ENCODE peak calls at places on chromosomes 2 and 18, in ten cellular contexts. O, A, D, J, K, W, X, N, F and M are unnamed samples.

GRCh38 chr2:137910641-137911040 is 53.6 kb upstream of the HNMT start:
- DNase-seq in O (no peak), A (no peak), D (peak), J (peak), K (peak), W (no peak), X (no peak), N (no peak), F (peak), M (no peak)

GRCh38 chr2:219637842-219638185 is 10.4 kb downstream of the SLC4A3 start:
- DNase-seq in O (no peak), A (no peak), D (no peak), J (no peak), K (no peak), W (no peak), X (no peak), N (no peak), F (no peak), M (no peak)

GRCh38 chr18:69819460-69819859 is 128.2 kb downstream of the CD226 start:
- DNase-seq in O (no peak), A (no peak), D (no peak), J (no peak), K (no peak), W (no peak), X (no peak), N (no peak), F (no peak), M (no peak)

GRCh38 chr2:203708846-203709815 is 2.7 kb downstream of the CD28 start:
- DNase-seq in O (no peak), A (no peak), D (no peak), J (no peak), K (no peak), W (no peak), X (no peak), N (no peak), F (no peak), M (no peak)

GRCh38 chr2:193373139-193373538 is 1178.4 kb upstream of the TMEFF2 start:
- DNase-seq in O (no peak), A (no peak), D (no peak), J (no peak), K (no peak), W (no peak), X (no peak), N (no peak), F (no peak), M (no peak)

GRCh38 chr18:31042391-31043181 is at the start of gene DSC3:
- DNase-seq in O (no peak), A (peak), D (no peak), J (no peak), K (peak), W (no peak), X (peak), N (peak), F (no peak), M (no peak)

GRCh38 chr2:124426630-124427029 is 401.5 kb downstream of the CNTNAP5 start:
- DNase-seq in O (no peak), A (no peak), D (no peak), J (no peak), K (no peak), W (no peak), X (no peak), N (no peak), F (no peak), M (no peak)

GRCh38 chr2:215105607-215106354 is 32.6 kb downstream of the ABCA12 start:
- DNase-seq in O (no peak), A (no peak), D (peak), J (no peak), K (no peak), W (peak), X (no peak), N (no peak), F (no peak), M (no peak)

GRCh38 chr2:15674637-15675455 is 83.2 kb downstream of the DDX1 start:
- DNase-seq in O (no peak), A (no peak), D (peak), J (no peak), K (peak), W (peak), X (no peak), N (no peak), F (no peak), M (no peak)

GRCh38 chr2:207362716-207363115 is 167.0 kb upstream of the CREB1 start:
- DNase-seq in O (no peak), A (no peak), D (no peak), J (no peak), K (no peak), W (no peak), X (no peak), N (no peak), F (no peak), M (no peak)

GRCh38 chr2:144285324-144285723 is 234.6 kb downstream of the ZEB2 start:
- DNase-seq in O (no peak), A (no peak), D (no peak), J (no peak), K (no peak), W (no peak), X (no peak), N (no peak), F (no peak), M (no peak)

GRCh38 chr2:158395166-158395565 is 61.4 kb downstream of the CCDC148 start:
- DNase-seq in O (no peak), A (no peak), D (no peak), J (no peak), K (peak), W (no peak), X (no peak), N (no peak), F (no peak), M (no peak)

GRCh38 chr2:28904295-28904694 is 9.8 kb downstream of the WDR43 start:
- DNase-seq in O (no peak), A (no peak), D (peak), J (no peak), K (peak), W (no peak), X (no peak), N (no peak), F (no peak), M (no peak)

GRCh38 chr2:10242451-10242850 is 60.3 kb upstream of the HPCAL1 start:
- DNase-seq in O (no peak), A (peak), D (no peak), J (no peak), K (no peak), W (no peak), X (no peak), N (no peak), F (no peak), M (no peak)

GRCh38 chr2:112183327-112184025 is 45.3 kb downstream of the FBLN7 start:
- DNase-seq in O (no peak), A (no peak), D (no peak), J (no peak), K (no peak), W (no peak), X (no peak), N (peak), F (no peak), M (no peak)

GRCh38 chr2:207993141-207993763 is 32.1 kb downstream of the PLEKHM3 start:
- DNase-seq in O (no peak), A (no peak), D (peak), J (peak), K (peak), W (no peak), X (no peak), N (peak), F (no peak), M (no peak)

GRCh38 chr18:34399892-34400291 is 175.2 kb upstream of the NOL4 start:
- DNase-seq in O (no peak), A (no peak), D (no peak), J (no peak), K (peak), W (no peak), X (no peak), N (no peak), F (no peak), M (no peak)

GRCh38 chr18:9429662-9429993 is 45.7 kb upstream of the RALBP1 start:
- DNase-seq in O (no peak), A (no peak), D (peak), J (no peak), K (no peak), W (no peak), X (no peak), N (no peak), F (no peak), M (no peak)

GRCh38 chr2:54444503-54444902 is 11.6 kb upstream of the SPTBN1 start:
- DNase-seq in O (no peak), A (no peak), D (no peak), J (no peak), K (no peak), W (no peak), X (peak), N (no peak), F (no peak), M (no peak)

GRCh38 chr2:33529771-33530481 is 53.5 kb downstream of the RASGRP3 start:
- DNase-seq in O (no peak), A (no peak), D (peak), J (peak), K (peak), W (peak), X (no peak), N (no peak), F (no peak), M (no peak)

GRCh38 chr2:43402452-43402937 is 176.1 kb upstream of the ZFP36L2 start:
- DNase-seq in O (peak), A (no peak), D (no peak), J (no peak), K (no peak), W (no peak), X (no peak), N (peak), F (no peak), M (no peak)

GRCh38 chr2:1582891-1583341 is 161.4 kb downstream of the PXDN start:
- DNase-seq in O (no peak), A (no peak), D (no peak), J (no peak), K (no peak), W (no peak), X (no peak), N (no peak), F (no peak), M (peak)

GRCh38 chr18:33906046-33906445 is 318.7 kb downstream of the NOL4 start:
- DNase-seq in O (no peak), A (no peak), D (peak), J (no peak), K (peak), W (no peak), X (no peak), N (no peak), F (no peak), M (no peak)

GRCh38 chr2:232667989-232668583 is 29.0 kb upstream of the GIGYF2 start:
- DNase-seq in O (no peak), A (no peak), D (no peak), J (no peak), K (peak), W (no peak), X (no peak), N (no peak), F (no peak), M (no peak)

GRCh38 chr2:133561045-133561852 is 7.0 kb downstream of the NCKAP5 start:
- DNase-seq in O (no peak), A (no peak), D (peak), J (peak), K (peak), W (no peak), X (no peak), N (peak), F (peak), M (no peak)

GRCh38 chr18:10927290-10927979 is 221.9 kb downstream of the PIEZO2 start:
- DNase-seq in O (peak), A (no peak), D (peak), J (no peak), K (peak), W (no peak), X (no peak), N (no peak), F (no peak), M (no peak)

GRCh38 chr2:59183070-59183469 is 941.9 kb upstream of the FANCL start:
- DNase-seq in O (no peak), A (no peak), D (no peak), J (no peak), K (no peak), W (no peak), X (no peak), N (no peak), F (no peak), M (no peak)

GRCh38 chr2:230657462-230657861 is 55.2 kb upstream of the CAB39 start:
- DNase-seq in O (no peak), A (no peak), D (no peak), J (no peak), K (no peak), W (no peak), X (no peak), N (no peak), F (no peak), M (no peak)

GRCh38 chr18:9417081-9417841 is 58.1 kb upstream of the RALBP1 start:
- DNase-seq in O (peak), A (no peak), D (peak), J (no peak), K (peak), W (peak), X (peak), N (no peak), F (no peak), M (no peak)

GRCh38 chr2:69594341-69594740 is 49.2 kb downstream of the AAK1 start:
- DNase-seq in O (no peak), A (no peak), D (peak), J (no peak), K (peak), W (no peak), X (no peak), N (no peak), F (no peak), M (no peak)

GRCh38 chr18:33594799-33595198 is 16.8 kb downstream of the ASXL3 start:
- DNase-seq in O (no peak), A (no peak), D (no peak), J (no peak), K (no peak), W (no peak), X (no peak), N (no peak), F (no peak), M (no peak)

GRCh38 chr2:145546091-145546490 is 1026.2 kb upstream of the ZEB2 start:
- DNase-seq in O (no peak), A (no peak), D (peak), J (no peak), K (peak), W (no peak), X (no peak), N (no peak), F (peak), M (no peak)

GRCh38 chr2:120879401-120880295 is 144.0 kb downstream of the GLI2 start:
- DNase-seq in O (peak), A (no peak), D (no peak), J (no peak), K (peak), W (no peak), X (no peak), N (no peak), F (no peak), M (no peak)

GRCh38 chr2:65416945-65417344 is 15.5 kb downstream of the SPRED2 start:
- DNase-seq in O (no peak), A (peak), D (no peak), J (peak), K (no peak), W (peak), X (no peak), N (no peak), F (no peak), M (no peak)

GRCh38 chr18:79166702-79167101 is 97.5 kb downstream of the ATP9B start:
- DNase-seq in O (no peak), A (no peak), D (no peak), J (no peak), K (no peak), W (no peak), X (no peak), N (no peak), F (no peak), M (no peak)

GRCh38 chr2:31693882-31694281 is 113.1 kb upstream of the SRD5A2 start:
- DNase-seq in O (no peak), A (no peak), D (peak), J (peak), K (peak), W (no peak), X (no peak), N (no peak), F (peak), M (no peak)

GRCh38 chr2:113202305-113203216 is 28.8 kb downstream of the PSD4 start:
- DNase-seq in O (no peak), A (peak), D (no peak), J (peak), K (no peak), W (no peak), X (no peak), N (no peak), F (no peak), M (peak)
- TF ChIP-seq CTCF in O (no peak), A (no peak), D (no peak), J (peak), K (no peak), W (no peak), X (no peak), N (no peak), F (no peak), M (no peak)

GRCh38 chr2:105301646-105302045 is 27.9 kb downstream of the TGFBRAP1 start:
- DNase-seq in O (no peak), A (no peak), D (no peak), J (no peak), K (no peak), W (no peak), X (no peak), N (no peak), F (no peak), M (no peak)

GRCh38 chr2:105297211-105297610 is 32.3 kb downstream of the TGFBRAP1 start:
- DNase-seq in O (no peak), A (no peak), D (no peak), J (no peak), K (no peak), W (no peak), X (no peak), N (no peak), F (no peak), M (no peak)

GRCh38 chr2:105296017-105296611 is 33.4 kb downstream of the TGFBRAP1 start:
- DNase-seq in O (no peak), A (no peak), D (no peak), J (no peak), K (no peak), W (no peak), X (no peak), N (no peak), F (no peak), M (no peak)

GRCh38 chr2:105298017-105298416 is 31.5 kb downstream of the TGFBRAP1 start:
- DNase-seq in O (no peak), A (no peak), D (no peak), J (no peak), K (no peak), W (no peak), X (no peak), N (no peak), F (no peak), M (no peak)

GRCh38 chr2:105299290-105299689 is 30.2 kb downstream of the TGFBRAP1 start:
- DNase-seq in O (no peak), A (no peak), D (no peak), J (peak), K (no peak), W (no peak), X (no peak), N (no peak), F (no peak), M (no peak)
- TF ChIP-seq CTCF in O (no peak), A (no peak), D (no peak), J (peak), K (no peak), W (no peak), X (no peak), N (no peak), F (no peak), M (no peak)

GRCh38 chr2:174157048-174157447 is 91.3 kb downstream of the OLA1 start:
- DNase-seq in O (no peak), A (no peak), D (no peak), J (no peak), K (no peak), W (no peak), X (no peak), N (no peak), F (no peak), M (no peak)

GRCh38 chr2:174161490-174161889 is 86.8 kb downstream of the OLA1 start:
- DNase-seq in O (no peak), A (no peak), D (no peak), J (no peak), K (no peak), W (no peak), X (no peak), N (no peak), F (no peak), M (no peak)

GRCh38 chr2:174153757-174154680 is 94.3 kb downstream of the OLA1 start:
- DNase-seq in O (no peak), A (no peak), D (peak), J (no peak), K (peak), W (no peak), X (no peak), N (no peak), F (no peak), M (no peak)

DNA sequence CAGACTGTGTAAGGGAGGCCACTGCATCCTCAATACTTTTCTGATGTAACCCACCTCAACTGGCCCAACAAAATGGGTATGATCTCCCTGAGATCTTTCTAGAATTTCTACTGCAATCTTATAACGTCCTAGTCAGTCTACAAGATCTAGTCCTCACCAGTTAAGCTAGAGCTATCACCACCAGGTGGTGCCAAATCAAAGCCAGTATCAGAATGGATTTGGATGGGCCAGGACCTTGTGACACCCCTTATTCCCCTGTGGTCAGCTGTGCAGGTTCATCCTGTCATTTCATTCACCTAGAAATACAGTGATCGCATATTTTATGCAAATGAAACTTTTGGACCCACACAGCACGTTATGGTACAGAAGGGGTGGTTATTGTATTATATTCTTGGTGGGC is 90.3 kb downstream of the OLA1 start:
- DNase-seq in O (no peak), A (no peak), D (peak), J (peak), K (peak), W (no peak), X (no peak), N (peak), F (peak), M (no peak)
- TF ChIP-seq CTCF in O (no peak), A (no peak), D (peak), J (peak), K (peak), W (peak), X (peak), N (peak), F (peak), M (peak)

GRCh38 chr18:14074187-14074586 is 58.0 kb downstream of the ZNF519 start:
- DNase-seq in O (no peak), A (no peak), D (no peak), J (peak), K (no peak), W (no peak), X (no peak), N (no peak), F (peak), M (no peak)
- TF ChIP-seq CTCF in O (no peak), A (no peak), D (no peak), J (peak), K (peak), W (peak), X (no peak), N (no peak), F (peak), M (no peak)

GRCh38 chr2:171957061-171957460 is 34.8 kb downstream of the HAT1 start:
- DNase-seq in O (no peak), A (no peak), D (peak), J (no peak), K (no peak), W (peak), X (no peak), N (no peak), F (no peak), M (no peak)
- TF ChIP-seq CTCF in O (no peak), A (no peak), D (peak), J (no peak), K (no peak), W (peak), X (no peak), N (peak), F (no peak), M (no peak)

GRCh38 chr2:206154197-206154596 is 5.0 kb downstream of the NDUFS1 start:
- DNase-seq in O (no peak), A (no peak), D (peak), J (peak), K (no peak), W (no peak), X (no peak), N (no peak), F (no peak), M (no peak)
- TF ChIP-seq CTCF in O (no peak), A (no peak), D (no peak), J (peak), K (peak), W (peak), X (no peak), N (peak), F (peak), M (no peak)

GRCh38 chr18:58787750-58788149 is 76.9 kb upstream of the ZNF532 start:
- DNase-seq in O (no peak), A (no peak), D (no peak), J (no peak), K (no peak), W (no peak), X (no peak), N (no peak), F (no peak), M (no peak)

GRCh38 chr18:58784601-58785137 is 80.0 kb upstream of the ZNF532 start:
- DNase-seq in O (no peak), A (no peak), D (no peak), J (no peak), K (no peak), W (no peak), X (no peak), N (no peak), F (no peak), M (peak)

GRCh38 chr18:58788470-58788869 is 76.2 kb upstream of the ZNF532 start:
- DNase-seq in O (no peak), A (no peak), D (no peak), J (no peak), K (no peak), W (no peak), X (no peak), N (no peak), F (no peak), M (no peak)

GRCh38 chr18:58785870-58786269 is 78.8 kb upstream of the ZNF532 start:
- DNase-seq in O (no peak), A (no peak), D (no peak), J (no peak), K (no peak), W (no peak), X (no peak), N (no peak), F (no peak), M (no peak)

GRCh38 chr18:58785171-58785805 is 79.4 kb upstream of the ZNF532 start:
- DNase-seq in O (peak), A (no peak), D (peak), J (no peak), K (peak), W (peak), X (no peak), N (no peak), F (peak), M (no peak)
- TF ChIP-seq CTCF in O (no peak), A (no peak), D (no peak), J (no peak), K (peak), W (no peak), X (no peak), N (no peak), F (peak), M (no peak)

DNA sequence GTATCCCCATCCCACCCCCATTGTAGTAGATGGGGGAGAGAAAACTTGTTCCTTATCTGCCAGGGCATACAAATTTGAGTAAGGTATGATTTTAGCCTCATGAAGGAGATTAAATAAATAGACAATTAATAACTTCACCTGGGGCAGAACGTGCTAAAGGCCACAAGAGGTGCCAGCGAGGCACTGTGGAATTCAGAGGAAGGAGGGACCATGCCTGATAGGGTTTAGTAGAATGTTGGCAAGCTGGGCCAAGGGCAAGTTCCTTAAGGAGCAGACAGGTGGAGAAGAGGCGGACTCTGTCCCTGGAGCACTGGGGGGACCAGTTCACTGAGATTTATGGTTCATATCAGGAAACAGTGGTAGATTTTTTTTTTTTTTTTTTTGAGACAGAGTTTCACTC is 22.5 kb downstream of the STAMBP start:
- DNase-seq in O (no peak), A (peak), D (no peak), J (peak), K (no peak), W (peak), X (no peak), N (no peak), F (peak), M (no peak)
- TF ChIP-seq CTCF in O (no peak), A (peak), D (peak), J (peak), K (peak), W (peak), X (no peak), N (peak), F (peak), M (no peak)